ENCODE peak calls at places on chromosomes 6 and 20, in nine cellular contexts. A, U, W, X, E, K, D, L and N are unnamed samples.

GRCh38 chr20:33993800-33994623 is at the start of gene RALY:
- DNase-seq in D (peak), U (peak), X (peak), E (peak), L (peak), K (peak), W (peak), A (peak), N (peak)

GRCh38 chr6:105757512-105758200 is 328.5 kb upstream of the PRDM1 start:
- DNase-seq in D (no peak), E (no peak), A (no peak), U (peak), X (no peak), W (no peak), K (no peak), L (no peak), N (no peak)

GRCh38 chr20:9531581-9531980 is 17.2 kb downstream of the LAMP5 start:
- DNase-seq in L (no peak), E (no peak), U (no peak), K (no peak), D (no peak), A (no peak), W (no peak), X (no peak), N (no peak)

GRCh38 chr20:44724423-44725091 is 9.4 kb downstream of the CCN5 start:
- DNase-seq in A (peak), X (no peak), E (no peak), U (no peak), L (no peak), W (no peak), K (no peak), D (no peak), N (no peak)

GRCh38 chr6:2749972-2750600 is 636 bp downstream of the MYLK4 start:
- DNase-seq in U (peak), K (peak), X (peak), W (peak), A (peak), D (peak), E (peak), L (peak), N (peak)

GRCh38 chr20:38113401-38114325 is 51.4 kb downstream of the TGM2 start:
- DNase-seq in D (no peak), E (no peak), L (no peak), K (no peak), U (peak), X (no peak), W (no peak), A (no peak), N (no peak)

GRCh38 chr6:41644297-41644879 is 6.1 kb downstream of the MDFI start:
- DNase-seq in E (no peak), X (no peak), U (no peak), A (no peak), K (no peak), W (no peak), D (no peak), L (no peak), N (no peak)

GRCh38 chr6:163525926-163526325 is 111.4 kb downstream of the QKI start:
- DNase-seq in K (no peak), D (no peak), L (no peak), E (no peak), X (no peak), A (no peak), W (no peak), U (no peak), N (no peak)

GRCh38 chr6:11616200-11616611 is 78.7 kb downstream of the TMEM170B start:
- DNase-seq in W (no peak), L (no peak), X (no peak), U (no peak), E (no peak), A (no peak), D (no peak), K (no peak), N (no peak)

GRCh38 chr6:82006027-82006738 is 241.4 kb downstream of the IBTK start:
- DNase-seq in X (no peak), U (peak), K (no peak), L (no peak), W (no peak), D (no peak), A (no peak), E (no peak), N (peak)

GRCh38 chr6:101163611-101164010 is 229.9 kb upstream of the GRIK2 start:
- DNase-seq in E (no peak), W (no peak), U (no peak), X (no peak), L (no peak), K (no peak), D (no peak), A (no peak), N (no peak)

GRCh38 chr20:33072362-33072761 is 7.1 kb upstream of the BPIFB4 start:
- DNase-seq in L (no peak), X (no peak), D (no peak), K (no peak), U (no peak), E (no peak), A (no peak), W (no peak), N (no peak)

GRCh38 chr20:41664584-41664983 is 46.4 kb upstream of the CHD6 start:
- DNase-seq in W (no peak), X (no peak), K (no peak), L (no peak), D (no peak), E (no peak), U (peak), A (no peak), N (no peak)

GRCh38 chr6:36686668-36687513 is 8.4 kb downstream of the CDKN1A start:
- DNase-seq in D (no peak), E (no peak), W (no peak), L (no peak), X (no peak), K (no peak), A (no peak), U (peak), N (no peak)

GRCh38 chr20:34768105-34768504 is 57.3 kb downstream of the NCOA6 start:
- DNase-seq in A (no peak), U (no peak), L (no peak), D (no peak), W (no peak), K (no peak), X (no peak), E (no peak), N (no peak)

GRCh38 chr6:130075879-130076278 is 57.5 kb downstream of the L3MBTL3 start:
- DNase-seq in L (no peak), W (no peak), D (no peak), A (no peak), U (no peak), K (no peak), X (no peak), E (no peak), N (no peak)

GRCh38 chr6:106141441-106142237 is 55.5 kb downstream of the PRDM1 start:
- DNase-seq in X (no peak), W (no peak), L (no peak), D (peak), K (no peak), E (no peak), U (peak), A (no peak), N (no peak)

GRCh38 chr6:139376054-139376355 is 1.6 kb upstream of the CITED2 start:
- DNase-seq in L (peak), U (no peak), D (no peak), K (no peak), E (no peak), A (no peak), X (no peak), W (no peak), N (peak)